ENCODE peak calls at places on chromosome 17, in five cellular contexts. M, R, I, B and U are unnamed samples.

GRCh38 chr17:82449136-82449882 is 1.2 kb downstream of the CYBC1 start:
- DNase-seq in M (peak; percentile 67), R (peak; percentile 44), I (no peak), B (no peak), U (no peak)

GRCh38 chr17:76145231-76146052 is 4.4 kb upstream of the FOXJ1 start:
- DNase-seq in M (peak; percentile 45), R (no peak), I (no peak), B (peak; percentile 42), U (no peak)

GRCh38 chr17:17971431-17972125 is 622 bp downstream of the TOM1L2 start:
- DNase-seq in M (peak; percentile 6), R (peak; percentile 87), I (no peak), B (no peak), U (no peak)

GRCh38 chr17:72270530-72270929 is 149.7 kb downstream of the SOX9 start:
- DNase-seq in M (no peak), R (no peak), I (peak; percentile 38), B (peak; percentile 72), U (peak; percentile 23)

GRCh38 chr17:1565860-1566259 is 3.3 kb upstream of the PITPNA start:
- DNase-seq in M (no peak), R (peak; percentile 32), I (no peak), B (no peak), U (no peak)

GRCh38 chr17:7613769-7614421 is 802 bp downstream of the FXR2 start:
- DNase-seq in M (no peak), R (no peak), I (peak; percentile 43), B (no peak), U (peak; percentile 52)

GRCh38 chr17:45291170-45291805 is 25.5 kb downstream of the MAP3K14 start:
- DNase-seq in M (no peak), R (no peak), I (peak; percentile 78), B (no peak), U (no peak)

GRCh38 chr17:28982191-28982793 is 23.5 kb downstream of the SEZ6 start:
- DNase-seq in M (peak; percentile 30), R (no peak), I (peak; percentile 79), B (no peak), U (peak; percentile 14)

GRCh38 chr17:82318169-82318498 is 726 bp upstream of the CD7 start:
- DNase-seq in M (no peak), R (no peak), I (no peak), B (no peak), U (no peak)

GRCh38 chr17:73621685-73622084 is 22.6 kb downstream of the SDK2 start:
- DNase-seq in M (no peak), R (no peak), I (no peak), B (no peak), U (no peak)

GRCh38 chr17:1997146-1997586 is 28.0 kb downstream of the RTN4RL1 start:
- DNase-seq in M (no peak), R (no peak), I (no peak), B (no peak), U (peak; percentile 95)

GRCh38 chr17:80264048-80264792 is 3.6 kb downstream of the RNF213 start:
- DNase-seq in M (no peak), R (no peak), I (no peak), B (no peak), U (no peak)

GRCh38 chr17:39225974-39226683 is 384 bp upstream of the STAC2 start:
- DNase-seq in M (no peak), R (peak; percentile 96), I (peak; percentile 22), B (no peak), U (no peak)

GRCh38 chr17:19418312-19418992 is 7.4 kb downstream of the RNF112 start:
- DNase-seq in M (no peak), R (no peak), I (peak; percentile 77), B (no peak), U (peak; percentile 57)

GRCh38 chr17:73878923-73879322 is 234.7 kb upstream of the SDK2 start:
- DNase-seq in M (no peak), R (no peak), I (no peak), B (no peak), U (no peak)

GRCh38 chr17:34656801-34657200 is 77.4 kb downstream of the TMEM132E start:
- DNase-seq in M (no peak), R (no peak), I (no peak), B (no peak), U (no peak)

GRCh38 chr17:76547183-76547641 is 7.4 kb downstream of the PRCD start:
- DNase-seq in M (peak; percentile 42), R (peak; percentile 88), I (peak; percentile 83), B (peak; percentile 73), U (peak; percentile 73)

GRCh38 chr17:57442914-57443571 is 186.7 kb downstream of the MSI2 start:
- DNase-seq in M (peak; percentile 30), R (peak; percentile 90), I (no peak), B (no peak), U (peak; percentile 59)

GRCh38 chr17:2710804-2711607 is 558 bp downstream of the CLUH start:
- DNase-seq in M (no peak), R (no peak), I (peak; percentile 18), B (no peak), U (peak; percentile 50)

GRCh38 chr17:60730273-60730672 is 52.6 kb downstream of the BCAS3 start:
- DNase-seq in M (no peak), R (no peak), I (no peak), B (no peak), U (no peak)

GRCh38 chr17:77225246-77225645 is 84.5 kb downstream of the SEC14L1 start:
- DNase-seq in M (no peak), R (no peak), I (no peak), B (no peak), U (no peak)

GRCh38 chr17:68697850-68698313 is 96.7 kb upstream of the FAM20A start:
- DNase-seq in M (no peak), R (no peak), I (peak; percentile 85), B (no peak), U (no peak)

GRCh38 chr17:2250140-2251095 is 53.2 kb downstream of the SMG6 start:
- DNase-seq in M (no peak), R (no peak), I (no peak), B (no peak), U (no peak)

GRCh38 chr17:6187836-6188235 is 117.7 kb downstream of the WSCD1 start:
- DNase-seq in M (no peak), R (no peak), I (no peak), B (no peak), U (peak; percentile 23)

GRCh38 chr17:79944821-79945391 is 90.8 kb downstream of the TBC1D16 start:
- DNase-seq in M (no peak), R (peak; percentile 60), I (no peak), B (peak; percentile 72), U (no peak)

GRCh38 chr17:15343749-15344148 is 2.4 kb upstream of the TEKT3 start:
- DNase-seq in M (no peak), R (no peak), I (peak; percentile 53), B (no peak), U (peak; percentile 46)

GRCh38 chr17:1644493-1645206 is 882 bp downstream of the SCARF1 start:
- DNase-seq in M (no peak), R (peak; percentile 73), I (no peak), B (no peak), U (peak; percentile 88)

GRCh38 chr17:59287452-59287851 is 44.0 kb upstream of the YPEL2 start:
- DNase-seq in M (no peak), R (no peak), I (peak; percentile 12), B (no peak), U (peak; percentile 28)

GRCh38 chr17:50551884-50552283 is 4.9 kb downstream of the SPATA20 start:
- DNase-seq in M (no peak), R (no peak), I (no peak), B (no peak), U (no peak)

GRCh38 chr17:75289832-75290337 is 652 bp upstream of the SLC25A19 start:
- DNase-seq in M (peak; percentile 60), R (peak; percentile 75), I (peak; percentile 73), B (no peak), U (no peak)

GRCh38 chr17:28086519-28086918 is 44.0 kb downstream of the NLK start:
- DNase-seq in M (no peak), R (no peak), I (peak; percentile 10), B (no peak), U (peak; percentile 57)

GRCh38 chr17:58354541-58355216 is 2.7 kb upstream of the SUPT4H1 start:
- DNase-seq in M (no peak), R (no peak), I (no peak), B (no peak), U (no peak)

GRCh38 chr17:75099881-75100595 is 9.7 kb upstream of the ARMC7 start:
- DNase-seq in M (no peak), R (peak; percentile 58), I (no peak), B (no peak), U (no peak)

GRCh38 chr17:29155235-29155965 is 24.8 kb downstream of the MYO18A start:
- DNase-seq in M (no peak), R (peak; percentile 85), I (peak; percentile 58), B (peak; percentile 88), U (peak; percentile 80)

GRCh38 chr17:5446786-5447185 is 7.8 kb upstream of the C1QBP start:
- DNase-seq in M (no peak), R (peak; percentile 93), I (no peak), B (no peak), U (no peak)

GRCh38 chr17:19270347-19270950 is 33.3 kb downstream of the EPN2 start:
- DNase-seq in M (no peak), R (peak; percentile 74), I (no peak), B (no peak), U (no peak)

GRCh38 chr17:6425407-6425806 is 9.5 kb downstream of the AIPL1 start:
- DNase-seq in M (no peak), R (peak; percentile 90), I (no peak), B (no peak), U (no peak)

GRCh38 chr17:43401293-43401692 is 2.5 kb downstream of the ARL4D start:
- DNase-seq in M (no peak), R (no peak), I (peak; percentile 47), B (peak; percentile 83), U (peak; percentile 95)

GRCh38 chr17:2478446-2478845 is 33.2 kb downstream of the METTL16 start:
- DNase-seq in M (no peak), R (no peak), I (no peak), B (no peak), U (no peak)